ENCODE peak calls at places on chromosomes 4 and X, in four cellular contexts. U is IMR-90; K is activated naive CD4-positive, alpha-beta T cell treated with anti-CD3 and anti-CD28 coated beads, Interleukin-2, amount 50 U/mL, for 72 hours; P is activated CD4-positive, alpha-beta T cell treated with anti-CD3 and anti-CD28 coated beads for 36 hours. F is an unnamed sample.

GRCh38 chr4:159131564-159131963 is 28.7 kb downstream of the RAPGEF2 start:
- ATAC-seq in U (no peak), K (no peak), P (no peak), F (no peak)

GRCh38 chrX:75038925-75039324 is 113.7 kb upstream of the NEXMIF start:
- ATAC-seq in U (peak), K (peak), P (peak), F (no peak)

GRCh38 chrX:7925867-7926472 is 1.2 kb downstream of the PNPLA4 start:
- ATAC-seq in U (peak), K (peak), P (peak), F (peak)

GRCh38 chr4:42643685-42644084 is 13.2 kb downstream of the ATP8A1 start:
- ATAC-seq in U (no peak), K (no peak), P (no peak), F (no peak)

GRCh38 chr4:39846135-39846534 is 131.6 kb downstream of the PDS5A start:
- ATAC-seq in U (no peak), K (no peak), P (no peak), F (no peak)

GRCh38 chr4:119031218-119031617 is 104.4 kb upstream of the MYOZ2 start:
- ATAC-seq in U (no peak), K (no peak), P (no peak), F (no peak)

GRCh38 chr4:22962186-22962786 is 269.5 kb downstream of the GBA3 start:
- ATAC-seq in U (no peak), K (no peak), P (no peak), F (no peak)

GRCh38 chrX:884091-884490 is 253.5 kb downstream of the SHOX start:
- ATAC-seq in U (no peak), K (no peak), P (no peak), F (no peak)

GRCh38 chr4:36385951-36386561 is 104.6 kb downstream of the DTHD1 start:
- ATAC-seq in U (no peak), K (peak), P (peak), F (peak)

GRCh38 chrX:4547218-4547836 is 833.9 kb upstream of the PRKX start:
- ATAC-seq in U (no peak), K (no peak), P (no peak), F (no peak)

GRCh38 chrX:55710701-55711100 is 6.8 kb upstream of the RRAGB start:
- ATAC-seq in U (peak), K (no peak), P (no peak), F (no peak)

GRCh38 chr4:77473509-77473908 is 132.1 kb upstream of the CXCL13 start:
- ATAC-seq in U (no peak), K (no peak), P (peak), F (no peak)

GRCh38 chrX:71573591-71573990 is 4.6 kb upstream of the GCNA start:
- ATAC-seq in U (no peak), K (peak), P (no peak), F (no peak)

GRCh38 chrX:54230440-54231148 is 47.5 kb upstream of the FAM120C start:
- ATAC-seq in U (peak), K (no peak), P (no peak), F (no peak)

GRCh38 chrX:40095588-40096394 is 2.0 kb downstream of the BCOR start:
- ATAC-seq in U (no peak), K (no peak), P (peak), F (peak)

GRCh38 chrX:134896194-134896593 is 94.6 kb upstream of the SMIM10 start:
- ATAC-seq in U (no peak), K (no peak), P (no peak), F (no peak)

GRCh38 chr4:182872886-182873285 is 44.3 kb downstream of the DCTD start:
- ATAC-seq in U (no peak), K (no peak), P (no peak), F (no peak)

GRCh38 chr4:7237863-7238262 is 45.5 kb downstream of the SORCS2 start:
- ATAC-seq in U (no peak), K (no peak), P (no peak), F (no peak)

GRCh38 chr4:38075370-38076152 is 115.4 kb downstream of the PTTG2 start:
- ATAC-seq in U (no peak), K (no peak), P (no peak), F (peak)

GRCh38 chr4:23976423-23976822 is 86.6 kb upstream of the PPARGC1A start:
- ATAC-seq in U (no peak), K (no peak), P (no peak), F (no peak)

F was measured in activated T-helper 17 cell treated with anti-CD3 and anti-CD28 coated beads, Interleukin-2, amount 50 U/mL, for 72 hours.